ENCODE peak calls at places on chromosomes 2 and 18, in four cellular contexts. X is body of pancreas, E is cardiac fibroblast, G is left ventricle myocardium inferior. R is an unnamed sample.

GRCh38 chr2:159904565-159905281 is 106.7 kb upstream of the CD302 start:
- DNase-seq in E (no peak), G (peak), X (peak), R (peak)

GRCh38 chr2:239693330-239693729 is 292.5 kb upstream of the HDAC4 start:
- DNase-seq in X (no peak), E (no peak), G (no peak), R (no peak)

GRCh38 chr18:30623401-30624065 is 419.0 kb downstream of the DSC3 start:
- DNase-seq in E (no peak), X (no peak), G (no peak), R (no peak)

GRCh38 chr2:17822452-17823117 is 6.3 kb downstream of the MSGN1 start:
- DNase-seq in G (no peak), X (no peak), E (no peak), R (no peak)

GRCh38 chr2:55063713-55064323 is 13.6 kb upstream of the RTN4 start:
- DNase-seq in G (no peak), E (no peak), X (no peak), R (no peak)

GRCh38 chr2:55590810-55591440 is 26.5 kb downstream of the PPP4R3B start:
- DNase-seq in G (no peak), E (peak), X (no peak), R (no peak)

GRCh38 chr2:241821460-241822263 is 12.7 kb downstream of the NEU4 start:
- DNase-seq in G (no peak), E (no peak), X (no peak), R (no peak)

GRCh38 chr2:147865560-147865959 is 20.7 kb downstream of the ACVR2A start:
- DNase-seq in G (no peak), E (peak), X (no peak), R (no peak)

GRCh38 chr2:1748741-1749488 is 4.6 kb upstream of the PXDN start:
- DNase-seq in G (no peak), E (peak), X (peak), R (peak)

GRCh38 chr2:227472265-227473018 is 486 bp downstream of the AGFG1 start:
- DNase-seq in E (peak), G (peak), X (peak), R (peak)

GRCh38 chr18:55387139-55387984 is 200.6 kb downstream of the TCF4 start:
- DNase-seq in E (peak), G (no peak), X (no peak), R (no peak)

GRCh38 chr18:9434240-9434701 is 41.0 kb upstream of the RALBP1 start:
- DNase-seq in G (no peak), E (no peak), X (no peak), R (no peak)

GRCh38 chr2:223100061-223100511 is 48.1 kb downstream of the KCNE4 start:
- DNase-seq in X (peak), E (peak), G (peak), R (no peak)

GRCh38 chr2:138032334-138032733 is 68.1 kb downstream of the HNMT start:
- DNase-seq in E (no peak), X (no peak), G (no peak), R (no peak)

GRCh38 chr2:63792523-63792922 is 49.2 kb upstream of the UGP2 start:
- DNase-seq in X (no peak), G (no peak), E (peak), R (no peak)

GRCh38 chr2:54377901-54378493 is 78.1 kb upstream of the SPTBN1 start:
- DNase-seq in E (no peak), G (no peak), X (no peak), R (no peak)

GRCh38 chr2:58240595-58240937 is 559 bp downstream of the FANCL start:
- DNase-seq in G (no peak), X (no peak), E (no peak), R (no peak)

GRCh38 chr2:228768818-228769217 is 502.3 kb downstream of the PID1 start:
- DNase-seq in E (peak), G (no peak), X (no peak), R (no peak)

GRCh38 chr2:127094509-127095366 is 12.2 kb downstream of the BIN1 start:
- DNase-seq in X (peak), E (peak), G (no peak), R (peak)

GRCh38 chr2:48383055-48383454 is 146.9 kb upstream of the STON1 start:
- DNase-seq in E (no peak), G (no peak), X (no peak), R (no peak)

GRCh38 chr2:46376586-46377286 is 79.5 kb downstream of the EPAS1 start:
- DNase-seq in G (no peak), X (no peak), E (no peak), R (no peak)

GRCh38 chr2:120525056-120526046 is 179.4 kb downstream of the INHBB start:
- DNase-seq in X (no peak), E (no peak), G (no peak), R (peak)

GRCh38 chr18:26621161-26622026 is 73.0 kb upstream of the KCTD1 start:
- DNase-seq in G (peak), E (peak), X (peak), R (peak)

GRCh38 chr2:10541081-10541480 is 93.0 kb upstream of the ODC1 start:
- DNase-seq in E (no peak), X (no peak), G (no peak), R (no peak)

GRCh38 chr2:231928481-231928880 is 2.3 kb upstream of the NPPC start:
- DNase-seq in E (no peak), G (no peak), X (no peak), R (peak)

GRCh38 chr2:74041182-74041581 is 56.5 kb downstream of the TET3 start:
- DNase-seq in X (no peak), E (no peak), G (no peak), R (no peak)

GRCh38 chr2:60513191-60513590 is 40.3 kb downstream of the BCL11A start:
- DNase-seq in E (no peak), G (no peak), X (no peak), R (no peak)

GRCh38 chr2:9187620-9188214 is 18.9 kb upstream of the ASAP2 start:
- DNase-seq in E (peak), X (no peak), G (no peak), R (no peak)

GRCh38 chr2:11768940-11769339 is 22.5 kb downstream of the LPIN1 start:
- DNase-seq in X (no peak), G (no peak), E (no peak), R (no peak)

GRCh38 chr2:11765501-11765900 is 19.1 kb downstream of the LPIN1 start:
- DNase-seq in G (no peak), X (no peak), E (no peak), R (no peak)

GRCh38 chr2:11764920-11765319 is 18.5 kb downstream of the LPIN1 start:
- DNase-seq in E (no peak), X (no peak), G (no peak), R (no peak)

GRCh38 chr2:11766016-11766415 is 19.6 kb downstream of the LPIN1 start:
- DNase-seq in E (no peak), G (no peak), X (no peak), R (no peak)

GRCh38 chr2:11767779-11768178 is 21.3 kb downstream of the LPIN1 start:
- DNase-seq in E (no peak), G (no peak), X (no peak), R (no peak)
- TF ChIP-seq CTCF in E (no peak), G (no peak), X (no peak), R (no peak)

GRCh38 chr18:73737990-73738389 is 409.6 kb downstream of the FBXO15 start:
- DNase-seq in E (no peak), G (no peak), X (no peak), R (no peak)
- TF ChIP-seq CTCF in E (no peak), G (no peak), X (no peak), R (no peak)

GRCh38 chr2:204331180-204331579 is 214.1 kb upstream of the PARD3B start:
- DNase-seq in G (no peak), X (no peak), E (no peak), R (no peak)
- TF ChIP-seq CTCF in G (no peak), X (no peak), E (no peak), R (no peak)

DNA sequence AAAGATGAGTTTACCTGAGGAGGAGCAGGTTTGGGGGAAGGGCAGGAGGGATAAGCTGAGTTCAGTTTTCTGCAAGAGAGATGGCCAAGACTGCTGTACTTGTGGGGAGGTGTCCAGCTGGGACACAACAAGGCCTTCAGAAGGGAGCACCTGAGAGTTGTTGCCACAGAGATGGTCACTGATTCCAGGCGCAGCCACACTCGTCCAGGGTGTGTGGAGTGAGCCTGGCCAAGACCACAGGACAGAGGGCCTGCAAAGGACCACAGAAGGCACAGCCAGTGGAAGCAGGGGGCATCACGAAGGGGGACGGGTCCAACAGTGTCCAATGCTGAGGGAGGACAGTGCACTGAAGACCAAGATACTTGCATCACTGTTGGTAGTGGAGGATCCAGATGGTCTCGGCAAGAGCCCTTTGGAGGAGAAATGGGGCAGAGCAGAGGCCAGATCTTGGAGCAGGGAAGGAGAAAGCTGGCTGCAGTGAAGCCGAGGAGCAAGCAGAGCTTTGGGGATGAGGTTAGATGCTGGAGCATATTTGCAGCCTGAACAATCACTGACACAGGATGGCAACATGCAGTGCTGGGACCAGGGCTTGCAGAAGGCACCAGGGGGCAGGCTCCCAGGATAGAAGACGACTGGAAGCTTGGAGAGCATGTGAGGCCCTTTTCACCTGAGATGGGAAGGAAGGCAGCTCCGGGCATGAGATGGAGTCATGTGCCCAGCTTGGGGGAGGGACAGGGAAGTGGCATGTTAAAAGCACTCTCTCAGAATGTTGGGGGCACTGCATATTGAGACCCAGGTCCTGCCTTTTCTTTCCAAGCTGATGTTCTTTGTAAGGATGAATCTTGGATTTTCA is 214.0 kb downstream of the CYP26B1 start:
- DNase-seq in G (no peak), X (no peak), E (peak), R (peak)
- TF ChIP-seq CTCF in G (peak), X (no peak), E (peak), R (no peak)

GRCh38 chr2:52703004-52703403 is 1064.6 kb upstream of the CHAC2 start:
- DNase-seq in E (no peak), X (no peak), G (no peak), R (no peak)

GRCh38 chr2:52704251-52704650 is 1063.4 kb upstream of the CHAC2 start:
- DNase-seq in X (no peak), E (no peak), G (no peak), R (no peak)
- TF ChIP-seq CTCF in X (no peak), E (no peak), G (no peak), R (no peak)

GRCh38 chr2:163132850-163133249 is 294.3 kb upstream of the KCNH7 start:
- DNase-seq in E (peak), G (no peak), X (no peak), R (no peak)
- TF ChIP-seq CTCF in E (peak), G (peak), X (peak), R (peak)

GRCh38 chr2:61543062-61543461 is 4.9 kb upstream of the XPO1 start:
- DNase-seq in E (no peak), G (no peak), X (no peak), R (no peak)
- TF ChIP-seq CTCF in E (no peak), G (no peak), X (no peak), R (no peak)